ENCODE peak calls at places on chromosome 21, in four cellular contexts. Q is uterus, U is neural progenitor cell, I is AG09309. H is an unnamed sample.

GRCh38 chr21:33036430-33037162 is 10.9 kb downstream of the OLIG2 start:
- DNase-seq in Q (no peak), U (no peak), I (peak), H (peak)

GRCh38 chr21:36973986-36974850 is 7.7 kb upstream of the HLCS start:
- DNase-seq in Q (no peak), U (no peak), I (no peak), H (no peak)

GRCh38 chr21:36065497-36066036 is 4.3 kb upstream of the CBR1 start:
- DNase-seq in Q (no peak), U (no peak), I (no peak), H (peak)

GRCh38 chr21:45313015-45313414 is 25.3 kb upstream of the POFUT2 start:
- DNase-seq in Q (no peak), U (no peak), I (no peak), H (no peak)

GRCh38 chr21:42437786-42438185 is 34.1 kb downstream of the UBASH3A start:
- DNase-seq in Q (no peak), U (peak), I (no peak), H (no peak)

GRCh38 chr21:25560151-25560783 is 47.0 kb downstream of the MRPL39 start:
- DNase-seq in Q (no peak), U (no peak), I (no peak), H (peak)

GRCh38 chr21:36035381-36035791 is 24.9 kb downstream of the SETD4 start:
- DNase-seq in Q (no peak), U (peak), I (no peak), H (no peak)

GRCh38 chr21:42537106-42537742 is 23.6 kb downstream of the SLC37A1 start:
- DNase-seq in Q (no peak), U (peak), I (no peak), H (peak)

GRCh38 chr21:43778469-43779335 is 2.6 kb upstream of the CSTB start:
- DNase-seq in Q (no peak), U (no peak), I (no peak), H (no peak)
- H3K4me3 ChIP-seq in Q (no peak), U (no peak), I (no peak), H (no peak)

DNA sequence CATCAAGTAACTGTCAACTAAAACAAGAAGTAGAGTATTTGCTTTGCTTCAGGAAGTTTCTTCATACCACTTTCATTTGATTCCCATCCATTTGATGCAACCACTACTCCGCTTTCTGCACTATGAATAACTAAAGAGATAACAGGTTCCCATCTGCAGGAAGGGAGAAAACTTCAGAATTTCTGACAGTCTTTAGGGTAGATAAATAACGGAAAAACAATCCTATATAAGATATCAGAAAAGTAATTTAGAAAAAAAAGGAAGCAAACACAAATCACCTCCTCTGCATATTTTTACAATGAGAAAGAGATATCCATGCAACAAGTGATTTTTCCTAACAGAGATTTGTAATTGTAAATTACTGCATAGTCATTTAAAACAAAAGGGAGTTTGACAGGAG is 1920.5 kb downstream of the MRPL39 start:
- DNase-seq in Q (no peak), U (no peak), I (no peak), H (no peak)
- H3K4me3 ChIP-seq in Q (no peak), U (no peak), I (no peak), H (no peak)

DNA sequence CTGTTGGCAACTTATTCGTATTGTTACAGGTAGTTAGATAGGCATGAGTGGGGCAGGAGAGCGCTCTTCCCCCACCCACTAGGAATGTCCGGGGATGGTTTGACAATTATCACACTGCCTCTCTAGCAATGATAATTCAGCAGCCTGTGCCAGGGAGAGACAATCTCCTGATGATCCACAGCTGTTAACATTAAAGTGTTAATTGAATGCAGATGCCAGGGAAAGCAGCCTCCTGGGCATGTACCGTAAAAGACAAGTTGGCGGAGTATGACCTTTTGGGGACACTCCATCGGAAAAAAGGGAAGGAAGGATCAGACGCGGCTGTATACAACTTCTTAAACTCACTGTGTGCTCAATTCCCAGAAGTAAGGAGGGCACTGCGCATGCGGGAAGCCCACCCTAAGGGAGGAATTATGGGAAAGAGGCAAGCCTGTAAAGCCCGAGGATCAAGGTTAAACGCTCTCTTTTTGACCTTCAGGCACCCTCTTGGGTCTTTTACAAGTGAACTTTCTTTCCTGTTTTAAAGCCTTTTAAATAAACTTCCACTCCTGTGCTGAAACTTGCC is 62.6 kb downstream of the MAP3K7CL start:
- DNase-seq in Q (no peak), U (no peak), I (no peak), H (no peak)
- H3K4me3 ChIP-seq in Q (no peak), U (no peak), I (no peak), H (no peak)

DNA sequence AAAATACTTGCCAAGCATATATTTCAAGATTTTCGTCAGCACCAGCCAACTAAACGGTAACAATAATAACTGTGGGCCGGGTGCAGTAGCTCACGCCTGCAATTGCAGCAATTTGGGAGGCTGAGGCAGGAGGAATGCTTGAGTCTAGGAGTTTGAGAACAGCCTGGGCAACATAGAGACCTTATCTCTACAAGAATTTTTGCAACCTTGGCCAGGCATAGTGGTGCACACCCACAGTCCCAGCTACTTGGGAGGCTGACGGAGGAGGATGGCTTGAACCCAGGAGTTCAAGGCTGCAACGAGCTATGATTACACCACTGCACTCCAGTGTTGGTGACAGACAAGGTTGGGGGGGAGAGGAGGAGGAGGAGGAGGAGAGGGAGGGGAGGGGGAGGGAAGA is 145.0 kb upstream of the TIAM1 start:
- DNase-seq in Q (no peak), U (no peak), I (no peak), H (no peak)
- H3K4me3 ChIP-seq in Q (no peak), U (no peak), I (no peak), H (no peak)

GRCh38 chr21:16536661-16537359 is 807.0 kb downstream of the USP25 start:
- DNase-seq in Q (no peak), U (no peak), I (no peak), H (no peak)
- H3K4me3 ChIP-seq in Q (peak), U (no peak), I (peak), H (no peak)

GRCh38 chr21:15742052-15742451 is 12.3 kb downstream of the USP25 start:
- DNase-seq in Q (no peak), U (peak), I (no peak), H (no peak)

GRCh38 chr21:15743593-15743992 is 13.8 kb downstream of the USP25 start:
- DNase-seq in Q (no peak), U (no peak), I (no peak), H (no peak)

GRCh38 chr21:15744926-15745325 is 15.1 kb downstream of the USP25 start:
- DNase-seq in Q (no peak), U (no peak), I (no peak), H (no peak)

GRCh38 chr21:15741510-15741909 is 11.7 kb downstream of the USP25 start:
- DNase-seq in Q (no peak), U (no peak), I (no peak), H (no peak)

GRCh38 chr21:15742694-15743093 is 12.9 kb downstream of the USP25 start:
- DNase-seq in Q (no peak), U (no peak), I (no peak), H (no peak)
- H3K4me3 ChIP-seq in Q (no peak), U (no peak), I (no peak), H (no peak)

DNA sequence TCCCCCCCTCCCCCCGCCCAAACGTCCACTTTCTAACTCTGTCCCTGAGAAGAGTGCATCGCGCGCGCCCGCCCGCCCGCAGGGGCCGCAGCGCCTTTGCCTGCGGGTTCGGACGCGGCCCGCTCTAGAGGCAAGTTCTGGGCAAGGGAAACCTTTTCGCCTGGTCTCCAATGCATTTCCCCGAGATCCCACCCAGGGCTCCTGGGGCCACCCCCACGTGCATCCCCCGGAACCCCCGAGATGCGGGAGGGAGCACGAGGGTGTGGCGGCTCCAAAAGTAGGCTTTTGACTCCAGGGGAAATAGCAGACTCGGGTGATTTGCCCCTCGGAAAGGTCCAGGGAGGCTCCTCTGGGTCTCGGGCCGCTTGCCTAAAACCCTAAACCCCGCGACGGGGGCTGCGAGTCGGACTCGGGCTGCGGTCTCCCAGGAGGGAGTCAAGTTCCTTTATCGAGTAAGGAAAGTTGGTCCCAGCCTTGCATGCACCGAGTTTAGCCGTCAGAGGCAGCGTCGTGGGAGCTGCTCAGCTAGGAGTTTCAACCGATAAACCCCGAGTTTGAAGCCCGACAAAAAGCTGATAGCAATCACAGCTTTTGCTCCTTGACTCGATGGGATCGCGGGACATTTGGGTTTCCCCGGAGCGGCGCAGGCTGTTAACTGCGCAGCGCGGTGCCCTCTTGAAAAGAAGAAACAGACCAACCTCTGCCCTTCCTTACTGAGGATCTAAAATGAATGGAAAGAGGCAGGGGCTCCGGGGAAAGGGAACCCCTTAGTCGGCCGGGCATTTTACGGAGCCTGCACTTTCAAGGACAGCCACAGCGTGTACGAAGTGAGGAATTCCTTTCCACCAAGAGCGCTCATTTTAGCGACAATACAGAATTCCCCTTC is 158.1 kb downstream of the RUNX1 start:
- DNase-seq in Q (no peak), U (peak), I (no peak), H (no peak)
- H3K4me3 ChIP-seq in Q (no peak), U (peak), I (peak), H (no peak)

H was measured in GM12865.